ENCODE peak calls at places on chromosome 22, in seven cellular contexts. G is GM23338, K is neuronal stem cell, C is lower lobe of right lung, J is HCT116, M is osteoblast, O is IMR-90. H is an unnamed sample.

GRCh38 chr22:17955611-17956379 is 68.6 kb downstream of the MICAL3 start:
- DNase-seq in G (no peak), K (no peak), C (no peak), J (no peak), M (no peak), O (no peak), H (no peak)

GRCh38 chr22:27668828-27669797 is 132.4 kb downstream of the MN1 start:
- DNase-seq in G (peak; percentile 7), K (no peak), C (peak; percentile 52), J (peak; percentile 58), M (peak; percentile 87), O (peak; percentile 18), H (peak; percentile 71)

GRCh38 chr22:43363580-43364435 is 20.6 kb upstream of the SCUBE1 start:
- DNase-seq in G (no peak), K (peak; percentile 87), C (no peak), J (no peak), M (no peak), O (no peak), H (no peak)

GRCh38 chr22:32796865-32797573 is 4.5 kb upstream of the TIMP3 start:
- DNase-seq in G (peak; percentile 79), K (peak; percentile 48), C (peak; percentile 71), J (peak; percentile 46), M (peak; percentile 95), O (peak; percentile 83), H (peak; percentile 67)

GRCh38 chr22:32389685-32390084 is 22.4 kb downstream of the RTCB start:
- DNase-seq in G (peak; percentile 74), K (no peak), C (no peak), J (no peak), M (no peak), O (peak; percentile 11), H (peak; percentile 31)

GRCh38 chr22:19289475-19290161 is 1.9 kb downstream of the CLTCL1 start:
- DNase-seq in G (no peak), K (no peak), C (no peak), J (no peak), M (peak; percentile 89), O (peak; percentile 81), H (no peak)

GRCh38 chr22:46587067-46587471 is 33.1 kb upstream of the GRAMD4 start:
- DNase-seq in G (no peak), K (no peak), C (no peak), J (no peak), M (peak; percentile 42), O (no peak), H (no peak)

GRCh38 chr22:40218152-40218551 is 40.4 kb downstream of the TNRC6B start:
- DNase-seq in G (no peak), K (no peak), C (no peak), J (no peak), M (no peak), O (no peak), H (no peak)

GRCh38 chr22:41352058-41352457 is 29.7 kb upstream of the TEF start:
- DNase-seq in G (no peak), K (no peak), C (no peak), J (peak; percentile 6), M (peak; percentile 95), O (peak; percentile 55), H (peak; percentile 83)

GRCh38 chr22:40450651-40451050 is 80.3 kb downstream of the SGSM3 start:
- DNase-seq in G (no peak), K (no peak), C (no peak), J (no peak), M (no peak), O (no peak), H (no peak)

GRCh38 chr22:45318168-45318557 is 8.4 kb downstream of the FAM118A start:
- DNase-seq in G (peak; percentile 72), K (no peak), C (peak; percentile 76), J (no peak), M (peak; percentile 93), O (peak; percentile 97), H (peak; percentile 87)

GRCh38 chr22:45314789-45315188 is 5.1 kb downstream of the FAM118A start:
- DNase-seq in G (no peak), K (no peak), C (no peak), J (no peak), M (no peak), O (no peak), H (no peak)

GRCh38 chr22:45318558-45319318 is 9.0 kb downstream of the FAM118A start:
- DNase-seq in G (peak; percentile 20), K (no peak), C (no peak), J (no peak), M (no peak), O (peak; percentile 70), H (peak; percentile 48)

GRCh38 chr22:45317551-45318167 is 7.9 kb downstream of the FAM118A start:
- DNase-seq in G (peak; percentile 68), K (no peak), C (no peak), J (no peak), M (peak; percentile 92), O (peak; percentile 37), H (peak; percentile 72)

DNA sequence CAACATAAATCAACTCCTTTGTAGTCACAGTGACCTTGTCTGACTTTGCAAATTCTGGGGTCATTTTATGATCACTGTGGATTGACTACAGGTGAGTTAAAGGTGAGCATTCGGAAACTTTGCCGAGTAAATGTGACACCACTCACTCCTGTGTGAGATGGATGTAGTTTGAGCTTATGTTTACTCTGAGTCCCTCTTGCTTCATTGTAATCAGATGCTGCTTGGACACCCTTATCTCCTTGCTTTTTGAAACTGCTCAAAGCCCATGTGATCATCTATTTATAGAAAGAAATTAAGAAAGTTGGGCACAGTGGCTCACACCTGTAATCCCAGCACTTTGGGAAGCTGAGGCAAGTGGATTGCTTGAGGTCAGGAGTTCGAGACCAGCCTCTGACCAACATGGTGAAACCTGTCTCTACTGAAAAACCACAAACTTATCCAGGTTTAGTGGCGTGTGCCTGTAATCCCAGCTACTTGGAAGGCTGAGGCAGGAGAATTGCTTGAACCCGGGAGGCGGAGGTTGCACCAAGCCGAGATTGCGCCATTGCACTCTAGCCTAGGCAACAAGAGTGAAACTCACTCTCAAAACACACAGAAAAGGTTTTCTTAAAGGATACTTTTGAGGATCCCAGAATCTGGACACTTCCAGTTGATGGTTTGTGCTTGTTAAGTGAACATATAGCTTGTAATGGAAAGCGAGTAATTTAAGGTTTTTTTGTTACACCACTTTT is 7.2 kb downstream of the FAM118A start:
- DNase-seq in G (no peak), K (no peak), C (no peak), J (no peak), M (no peak), O (no peak), H (no peak)
- H3K4me1 ChIP-seq in G (peaks cover 15% of the 10 kb centered on the region), K (peaks cover 16% of the 10 kb centered on the region), C (peaks cover 42% of the 10 kb centered on the region), J (peaks cover 4% of the 10 kb centered on the region), M (peaks cover 41% of the 10 kb centered on the region), O (peaks cover 22% of the 10 kb centered on the region), H (peaks cover 7% of the 10 kb centered on the region)

GRCh38 chr22:31085493-31085824 is 4.3 kb downstream of the SMTN start:
- DNase-seq in G (peak; percentile 74), K (no peak), C (no peak), J (no peak), M (peak; percentile 68), O (no peak), H (peak; percentile 71)

GRCh38 chr22:31083377-31083768 is 2.3 kb downstream of the SMTN start:
- DNase-seq in G (no peak), K (no peak), C (no peak), J (no peak), M (peak; percentile 87), O (no peak), H (no peak)

GRCh38 chr22:31085928-31086327 is 4.8 kb downstream of the SMTN start:
- DNase-seq in G (no peak), K (no peak), C (no peak), J (no peak), M (peak; percentile 54), O (no peak), H (no peak)

GRCh38 chr22:31083923-31084810 is 3.0 kb downstream of the SMTN start:
- DNase-seq in G (no peak), K (no peak), C (no peak), J (no peak), M (peak; percentile 95), O (no peak), H (no peak)

DNA sequence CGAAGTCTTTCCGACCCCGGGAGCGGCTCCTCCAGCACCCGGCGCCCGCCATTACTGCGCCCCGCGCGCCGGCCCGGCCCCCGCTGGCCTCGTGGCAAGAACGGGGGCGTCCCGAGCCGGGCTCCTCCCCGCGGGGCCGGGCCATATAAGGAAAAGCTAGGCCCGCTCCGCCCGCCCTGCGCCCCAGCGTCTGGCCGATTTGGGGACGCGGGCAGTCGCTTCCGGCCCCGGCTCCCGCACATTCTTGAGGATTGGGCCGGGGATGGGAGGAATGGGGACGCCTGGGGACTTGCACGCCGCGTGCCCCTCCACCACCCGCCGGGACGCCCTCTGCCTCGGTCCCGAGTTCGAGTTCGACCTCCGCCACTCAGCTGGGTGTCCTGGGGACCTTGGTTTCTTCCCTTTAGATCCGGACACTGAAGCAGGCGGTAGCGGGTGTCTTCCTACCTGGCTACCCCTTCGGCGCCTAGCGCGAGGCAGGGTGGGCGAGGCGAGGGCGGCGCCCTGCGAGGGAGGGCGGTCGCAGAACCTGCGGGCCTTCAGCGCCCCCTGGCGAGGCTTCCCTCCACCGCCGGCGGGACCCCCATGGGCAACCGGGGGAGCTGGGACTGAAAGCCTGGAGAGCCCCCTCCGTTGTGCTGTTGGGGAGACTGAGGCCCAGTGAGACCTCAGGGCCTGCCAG is 3.8 kb downstream of the SMTN start:
- DNase-seq in G (peak; percentile 98), K (peak; percentile 61), C (peak; percentile 95), J (no peak), M (peak; percentile 99), O (peak; percentile 75), H (peak; percentile 93)
- H3K4me1 ChIP-seq in G (peaks cover 21% of the 10 kb centered on the region), K (peaks cover 8% of the 10 kb centered on the region), C (peaks cover 62% of the 10 kb centered on the region), J (peaks cover 28% of the 10 kb centered on the region), M (peaks cover 35% of the 10 kb centered on the region), O (peaks cover 26% of the 10 kb centered on the region), H (peaks cover 7% of the 10 kb centered on the region)

DNA sequence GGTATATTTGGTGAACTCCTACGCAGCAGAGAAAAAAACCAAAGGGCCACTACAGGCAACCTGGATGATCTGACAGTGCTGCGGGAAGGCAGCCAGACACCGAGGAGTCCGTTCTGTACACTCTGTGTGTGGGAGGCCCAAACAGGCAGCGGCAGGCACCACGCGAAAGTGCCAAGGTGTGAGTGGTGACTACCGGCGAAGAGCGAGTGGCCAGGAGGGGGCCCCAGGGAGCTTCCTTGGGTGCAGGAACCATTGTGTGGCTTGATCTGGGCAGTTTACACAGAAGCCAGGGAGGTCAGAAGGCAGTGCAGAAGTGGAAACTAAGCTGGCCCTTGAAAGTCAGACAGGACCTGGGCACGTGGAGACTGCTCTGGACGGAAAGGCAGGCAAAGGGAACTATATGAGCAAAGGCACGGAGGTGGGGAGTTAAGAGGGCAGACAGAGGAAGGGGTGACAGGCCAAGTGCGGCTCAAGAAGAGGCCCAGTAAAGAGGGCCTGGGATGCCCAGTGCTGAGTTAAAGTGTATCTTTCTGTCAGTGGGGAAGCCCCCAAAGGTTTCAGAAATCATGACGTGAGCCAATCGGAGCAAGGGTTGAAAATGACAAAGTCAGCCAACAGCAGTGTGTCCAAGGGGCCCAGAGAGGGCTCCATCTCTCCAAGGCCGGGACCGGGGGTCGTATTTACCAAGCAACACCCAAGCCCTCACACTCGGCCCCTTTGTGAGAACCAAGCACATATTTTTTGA is 10.6 kb downstream of the TMEM184B start:
- DNase-seq in G (peak; percentile 85), K (no peak), C (peak; percentile 82), J (no peak), M (peak; percentile 77), O (no peak), H (peak; percentile 61)
- H3K4me1 ChIP-seq in G (peaks cover 34% of the 10 kb centered on the region), K (peaks cover 25% of the 10 kb centered on the region), C (peaks cover 86% of the 10 kb centered on the region), J (peaks cover 6% of the 10 kb centered on the region), M (peaks cover 28% of the 10 kb centered on the region), O (peaks cover 33% of the 10 kb centered on the region), H (peaks cover 1% of the 10 kb centered on the region)

DNA sequence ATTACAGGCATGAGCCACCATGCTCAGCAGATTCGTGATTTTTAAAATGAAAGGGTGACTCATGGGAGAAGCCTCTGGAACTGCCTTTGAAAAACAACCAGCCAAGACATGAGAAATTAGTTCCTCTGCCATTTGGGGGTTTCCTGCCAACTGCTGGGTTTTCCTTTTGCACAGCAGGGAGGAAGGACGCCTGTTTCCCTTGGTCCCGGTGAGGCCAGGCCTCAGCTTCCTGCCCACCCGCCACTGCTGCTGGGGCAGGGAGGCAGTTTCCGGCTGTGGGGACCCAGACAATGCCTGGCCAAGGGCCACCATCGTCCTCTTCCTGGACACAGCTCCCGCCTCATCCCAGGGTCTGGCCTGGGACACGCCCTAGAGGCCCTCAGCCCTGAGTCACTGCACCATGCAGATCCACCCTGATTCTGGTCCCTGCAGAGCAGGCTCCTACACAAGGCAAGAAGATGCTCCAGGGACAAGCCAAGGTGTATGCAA is 10.2 kb downstream of the PPM1F start:
- DNase-seq in G (no peak), K (no peak), C (peak; percentile 80), J (peak; percentile 44), M (peak; percentile 96), O (peak; percentile 88), H (no peak)
- H3K4me1 ChIP-seq in G (peaks cover 7% of the 10 kb centered on the region), K (peaks cover 21% of the 10 kb centered on the region), C (peaks cover 98% of the 10 kb centered on the region), J (peaks cover 24% of the 10 kb centered on the region), M (peaks cover 31% of the 10 kb centered on the region), O (peaks cover 25% of the 10 kb centered on the region), H (peaks cover 4% of the 10 kb centered on the region)

H was measured in mesendoderm.